ENCODE peak calls at places on chromosomes 3 and 15, in six cellular contexts. K, O, B, N, H and F are unnamed samples.

GRCh38 chr15:69037482-69037881 is 23.0 kb downstream of the NOX5 start:
- DNase-seq in K (no peak), O (no peak), B (no peak), N (no peak), H (no peak), F (no peak)

GRCh38 chr3:32868719-32869512 is 51.1 kb downstream of the TRIM71 start:
- DNase-seq in K (no peak), O (no peak), B (no peak), N (no peak), H (no peak), F (no peak)

GRCh38 chr3:182913889-182914288 is 66.4 kb downstream of the DCUN1D1 start:
- DNase-seq in K (no peak), O (no peak), B (no peak), N (no peak), H (no peak), F (no peak)

GRCh38 chr15:34370129-34370528 is 3.1 kb upstream of the LPCAT4 start:
- DNase-seq in K (no peak), O (no peak), B (no peak), N (no peak), H (no peak), F (no peak)

GRCh38 chr3:32814371-32814770 is 3.4 kb upstream of the TRIM71 start:
- DNase-seq in K (no peak), O (no peak), B (no peak), N (no peak), H (peak), F (no peak)

GRCh38 chr15:66864871-66865281 is 162.8 kb downstream of the SMAD6 start:
- DNase-seq in K (no peak), O (no peak), B (no peak), N (peak), H (no peak), F (no peak)

GRCh38 chr3:137709011-137709601 is 55.0 kb upstream of the SOX14 start:
- DNase-seq in K (peak), O (no peak), B (peak), N (no peak), H (peak), F (no peak)

GRCh38 chr3:32531010-32531647 is 28.5 kb upstream of the CMTM6 start:
- DNase-seq in K (no peak), O (no peak), B (no peak), N (no peak), H (no peak), F (no peak)

GRCh38 chr3:40476478-40477470 is at the start of gene ZNF619:
- DNase-seq in K (peak), O (peak), B (peak), N (peak), H (peak), F (peak)

GRCh38 chr3:138124689-138125420 is 7.3 kb downstream of the A4GNT start:
- DNase-seq in K (peak), O (no peak), B (no peak), N (no peak), H (no peak), F (no peak)

GRCh38 chr15:29268706-29269484 is 727 bp downstream of the NSMCE3 start:
- DNase-seq in K (peak), O (peak), B (no peak), N (peak), H (peak), F (no peak)

GRCh38 chr3:170419301-170420087 is 826 bp downstream of the CLDN11 start:
- DNase-seq in K (no peak), O (no peak), B (no peak), N (no peak), H (peak), F (peak)

GRCh38 chr3:23865595-23866396 is 51.0 kb downstream of the NKIRAS1 start:
- DNase-seq in K (no peak), O (no peak), B (peak), N (no peak), H (peak), F (peak)

GRCh38 chr3:23440416-23441294 is 237.5 kb downstream of the UBE2E2 start:
- DNase-seq in K (no peak), O (no peak), B (no peak), N (no peak), H (no peak), F (no peak)

GRCh38 chr15:63037996-63038720 is 4.4 kb upstream of the TPM1 start:
- DNase-seq in K (peak), O (no peak), B (no peak), N (no peak), H (no peak), F (no peak)

GRCh38 chr15:41567870-41568269 is 8.9 kb downstream of the TYRO3 start:
- DNase-seq in K (no peak), O (no peak), B (peak), N (no peak), H (peak), F (no peak)

GRCh38 chr15:82538961-82539689 is 1.1 kb downstream of the RPS17 start:
- DNase-seq in K (no peak), O (no peak), B (peak), N (no peak), H (no peak), F (no peak)

GRCh38 chr15:100429116-100429728 is 87.4 kb upstream of the ADAMTS17 start:
- DNase-seq in K (no peak), O (peak), B (no peak), N (no peak), H (no peak), F (no peak)

GRCh38 chr3:189839576-189839975 is 208.4 kb downstream of the TP63 start:
- DNase-seq in K (peak), O (no peak), B (no peak), N (no peak), H (no peak), F (no peak)

GRCh38 chr15:29046946-29047345 is 161.2 kb downstream of the APBA2 start:
- DNase-seq in K (no peak), O (no peak), B (no peak), N (no peak), H (no peak), F (no peak)

GRCh38 chr15:67241132-67241855 is 13.2 kb downstream of the AAGAB start:
- DNase-seq in K (peak), O (no peak), B (no peak), N (no peak), H (peak), F (no peak)

GRCh38 chr3:46846624-46847542 is 16.4 kb downstream of the MYL3 start:
- DNase-seq in K (no peak), O (no peak), B (no peak), N (peak), H (no peak), F (no peak)
- H3K27ac ChIP-seq in K (no peak), O (peak), B (no peak), N (peak), H (no peak), F (no peak)

GRCh38 chr3:53260286-53260785 is 4.5 kb upstream of the TKT start:
- DNase-seq in K (no peak), O (peak), B (no peak), N (no peak), H (no peak), F (no peak)
- H3K27ac ChIP-seq in K (no peak), O (peak), B (no peak), N (peak), H (no peak), F (peak)

DNA sequence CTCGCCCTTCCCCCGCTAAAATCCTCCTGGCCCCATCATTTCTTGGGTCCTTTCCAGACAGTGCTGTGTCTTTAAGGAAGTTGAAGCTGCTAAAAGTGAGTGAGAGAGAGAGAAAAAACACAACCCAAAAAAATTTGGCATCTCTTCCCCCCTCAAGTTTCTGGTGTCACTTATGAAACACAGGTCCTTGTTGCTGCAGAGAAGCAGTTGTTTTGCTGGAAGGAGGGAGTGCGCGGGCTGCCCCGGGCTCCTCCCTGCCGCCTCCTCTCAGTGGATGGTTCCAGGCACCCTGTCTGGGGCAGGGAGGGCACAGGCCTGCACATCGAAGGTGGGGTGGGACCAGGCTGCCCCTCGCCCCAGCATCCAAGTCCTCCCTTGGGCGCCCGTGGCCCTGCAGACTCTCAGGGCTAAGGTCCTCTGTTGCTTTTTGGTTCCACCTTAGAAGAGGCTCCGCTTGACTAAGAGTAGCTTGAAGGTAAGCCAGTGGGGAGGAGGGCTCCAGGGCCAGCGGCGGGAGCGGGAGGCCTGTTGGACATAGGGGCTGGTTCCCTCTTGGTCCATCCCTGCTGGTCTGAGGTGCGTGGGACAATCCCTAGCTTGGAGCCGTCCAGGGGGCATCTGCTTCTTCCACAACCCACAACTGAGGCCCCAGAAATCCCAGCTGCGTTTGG is at the start of gene ISLR:
- DNase-seq in K (no peak), O (no peak), B (no peak), N (no peak), H (no peak), F (no peak)
- H3K27ac ChIP-seq in K (no peak), O (peak), B (no peak), N (peak), H (no peak), F (no peak)

GRCh38 chr3:100400782-100401673 is at the start of the genes LNP1 and TOMM70:
- DNase-seq in K (peak), O (peak), B (peak), N (peak), H (peak), F (peak)

GRCh38 chr3:100395674-100396073 is 5.2 kb downstream of the TOMM70 start:
- DNase-seq in K (no peak), O (no peak), B (no peak), N (no peak), H (no peak), F (no peak)

GRCh38 chr3:100399341-100400071 is 1.4 kb downstream of the TOMM70 start:
- DNase-seq in K (no peak), O (no peak), B (peak), N (no peak), H (no peak), F (no peak)

GRCh38 chr3:100400424-100400781 is 486 bp downstream of the TOMM70 start:
- DNase-seq in K (peak), O (peak), B (peak), N (no peak), H (no peak), F (no peak)

DNA sequence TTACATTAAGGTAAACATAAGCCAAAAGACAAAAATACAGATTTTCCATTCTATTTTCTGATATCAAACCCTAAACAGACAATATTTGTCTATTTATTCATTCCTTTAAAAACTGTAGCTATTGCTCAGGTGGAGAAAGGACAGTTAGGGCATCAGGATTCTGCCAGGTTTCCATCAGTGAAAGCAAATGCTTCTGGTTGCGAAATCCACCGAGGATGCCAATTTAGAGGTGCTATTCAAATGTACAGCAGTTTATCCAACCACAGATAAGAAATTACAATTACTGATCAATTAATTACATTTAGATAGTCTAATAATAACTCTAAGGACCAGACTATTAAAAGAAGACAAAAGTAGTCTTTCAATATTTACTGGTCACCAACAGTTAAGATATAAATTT is 3.9 kb downstream of the TOMM70 start:
- DNase-seq in K (no peak), O (no peak), B (no peak), N (no peak), H (no peak), F (no peak)
- H3K27ac ChIP-seq in K (no peak), O (no peak), B (no peak), N (no peak), H (no peak), F (peak)

GRCh38 chr3:71127463-71128243 is 455.9 kb downstream of the FOXP1 start:
- DNase-seq in K (peak), O (no peak), B (no peak), N (no peak), H (no peak), F (no peak)

GRCh38 chr3:71124048-71124447 is 459.5 kb downstream of the FOXP1 start:
- DNase-seq in K (no peak), O (no peak), B (no peak), N (no peak), H (no peak), F (no peak)

GRCh38 chr3:71122641-71123040 is 460.9 kb downstream of the FOXP1 start:
- DNase-seq in K (no peak), O (no peak), B (no peak), N (no peak), H (no peak), F (no peak)

GRCh38 chr3:71127052-71127451 is 456.5 kb downstream of the FOXP1 start:
- DNase-seq in K (no peak), O (no peak), B (no peak), N (no peak), H (no peak), F (no peak)

DNA sequence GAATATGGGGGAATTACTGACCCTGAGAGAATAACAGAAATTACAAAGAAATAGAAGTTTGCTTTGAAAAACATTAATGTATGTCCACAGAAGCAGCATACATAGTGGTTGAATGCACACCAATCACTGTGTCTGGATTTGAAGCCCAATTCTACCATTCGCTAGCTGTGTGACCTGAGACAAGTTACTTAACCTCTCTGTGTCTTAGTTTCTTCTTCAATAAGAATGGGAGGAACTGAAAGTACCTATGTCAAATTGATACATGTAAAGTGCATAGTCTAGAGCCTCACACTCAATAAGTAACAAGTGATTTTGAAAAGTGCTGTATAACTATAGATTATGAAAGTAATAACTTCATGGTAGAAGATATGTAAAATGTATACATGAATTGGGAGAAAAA is 457.8 kb downstream of the FOXP1 start:
- DNase-seq in K (no peak), O (no peak), B (no peak), N (no peak), H (no peak), F (no peak)
- H3K27ac ChIP-seq in K (no peak), O (no peak), B (no peak), N (no peak), H (no peak), F (no peak)

GRCh38 chr3:64756587-64756986 is 68.8 kb upstream of the ADAMTS9 start:
- DNase-seq in K (no peak), O (no peak), B (no peak), N (no peak), H (no peak), F (no peak)
- H3K27ac ChIP-seq in K (no peak), O (no peak), B (no peak), N (no peak), H (no peak), F (no peak)

DNA sequence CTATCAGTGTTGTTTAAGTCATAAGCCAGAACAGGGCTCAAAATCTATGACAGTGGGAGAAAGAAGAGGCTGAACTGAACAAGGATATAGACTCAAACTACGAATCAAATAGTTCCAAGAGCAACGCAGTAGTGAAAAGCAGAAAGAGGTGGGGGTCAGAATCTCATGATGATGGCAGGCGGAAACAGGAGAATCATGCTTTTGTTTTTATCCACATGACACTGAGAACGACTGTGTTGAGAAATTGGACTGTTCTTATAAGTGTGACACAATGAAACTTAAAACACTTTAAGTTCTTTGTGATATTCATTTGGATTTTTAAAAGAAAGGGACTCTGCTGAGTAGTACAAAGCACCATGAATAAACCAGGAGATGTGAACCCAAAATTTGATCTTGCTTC is 309.4 kb downstream of the ULK4 start:
- DNase-seq in K (no peak), O (no peak), B (no peak), N (no peak), H (no peak), F (no peak)
- H3K27ac ChIP-seq in K (no peak), O (no peak), B (no peak), N (no peak), H (no peak), F (no peak)